ENCODE peak calls at places on chromosomes 2 and 18, in nine cellular contexts. G, B, A, J, T, D, K, Q and L are unnamed samples.

GRCh38 chr2:135159191-135159590 is 107.1 kb downstream of the RAB3GAP1 start:
- DNase-seq in K (no peak), A (no peak), Q (no peak), D (no peak), G (no peak), J (no peak), B (no peak), T (no peak), L (no peak)

GRCh38 chr2:20532634-20533437 is 86.0 kb downstream of the RHOB start:
- DNase-seq in D (peak; percentile 72), A (no peak), Q (peak; percentile 82), T (no peak), G (no peak), B (no peak), J (no peak), K (no peak), L (no peak)

GRCh38 chr2:86337235-86338099 is at the start of gene REEP1:
- DNase-seq in D (no peak), Q (no peak), G (peak; percentile 66), B (peak; percentile 48), J (no peak), A (no peak), T (no peak), K (no peak), L (no peak)

GRCh38 chr2:1803217-1804115 is 59.2 kb upstream of the PXDN start:
- DNase-seq in B (no peak), K (no peak), D (no peak), Q (peak; percentile 43), G (no peak), T (no peak), A (no peak), J (no peak), L (no peak)

GRCh38 chr2:70140978-70141753 is 49.7 kb downstream of the C2orf42 start:
- DNase-seq in J (peak; percentile 78), Q (peak; percentile 86), A (peak; percentile 71), T (peak; percentile 56), G (peak; percentile 78), K (peak; percentile 80), B (peak; percentile 50), D (peak; percentile 48), L (peak; percentile 84)

GRCh38 chr2:15624903-15625302 is 33.2 kb downstream of the DDX1 start:
- DNase-seq in T (no peak), G (no peak), D (no peak), Q (no peak), B (no peak), A (no peak), K (no peak), J (no peak), L (no peak)

GRCh38 chr18:49459404-49460171 is 857 bp downstream of the DYM start:
- DNase-seq in K (no peak), Q (no peak), G (no peak), A (no peak), B (no peak), T (no peak), J (no peak), D (no peak), L (no peak)

GRCh38 chr2:235724964-235725603 is 231.2 kb downstream of the AGAP1 start:
- DNase-seq in B (peak; percentile 78), D (no peak), J (no peak), A (peak; percentile 42), G (no peak), Q (peak; percentile 36), K (no peak), T (no peak), L (peak; percentile 79)

GRCh38 chr18:74549591-74550104 is 15.3 kb downstream of the CNDP1 start:
- DNase-seq in Q (no peak), D (no peak), J (no peak), G (peak; percentile 40), B (no peak), K (no peak), T (no peak), A (no peak), L (peak; percentile 1)

GRCh38 chr2:118246726-118247125 is 158.5 kb downstream of the INSIG2 start:
- DNase-seq in D (no peak), Q (no peak), T (no peak), A (no peak), K (no peak), G (no peak), B (peak; percentile 24), J (no peak), L (no peak)

GRCh38 chr2:71609958-71610357 is 156.6 kb downstream of the DYSF start:
- DNase-seq in A (no peak), Q (no peak), J (no peak), K (peak; percentile 2), B (no peak), G (no peak), T (no peak), D (no peak), L (no peak)

GRCh38 chr18:49569701-49570100 is 7.8 kb downstream of the LIPG start:
- DNase-seq in G (no peak), Q (no peak), B (no peak), A (no peak), T (no peak), J (no peak), D (no peak), K (no peak), L (no peak)

GRCh38 chr2:239594772-239595608 is 194.2 kb upstream of the HDAC4 start:
- DNase-seq in T (no peak), Q (peak; percentile 60), G (peak; percentile 51), D (no peak), B (no peak), A (no peak), J (no peak), K (peak; percentile 9), L (peak; percentile 69)

GRCh38 chr18:44682181-44682870 is 1.6 kb downstream of the SETBP1 start:
- DNase-seq in A (peak; percentile 62), D (no peak), J (no peak), Q (no peak), B (peak; percentile 40), K (peak; percentile 57), T (no peak), G (no peak), L (no peak)

GRCh38 chr18:13550446-13551304 is 175.7 kb downstream of the FAM210A start:
- DNase-seq in A (no peak), Q (no peak), D (no peak), B (no peak), G (no peak), J (no peak), K (no peak), T (no peak), L (peak; percentile 55)

DNA sequence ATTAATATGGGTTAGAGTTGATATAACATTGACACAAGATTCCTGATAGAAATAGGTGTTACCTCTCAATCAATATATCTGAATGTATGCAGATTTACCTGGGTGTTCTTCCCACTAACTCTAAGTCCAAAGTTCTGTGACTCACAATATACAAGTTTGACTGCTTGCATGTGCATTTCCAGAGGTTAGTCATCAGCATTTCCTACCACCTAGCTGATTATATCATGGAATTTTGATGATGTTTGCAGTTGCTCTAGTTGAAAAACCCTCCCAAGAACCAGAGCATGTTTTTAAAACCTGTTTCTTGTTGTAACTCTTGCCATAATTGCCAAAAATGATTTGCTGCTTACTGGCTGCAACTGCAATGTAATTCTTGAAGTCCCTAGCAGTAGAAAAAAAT is 15.0 kb upstream of the DSG1 start:
- DNase-seq in K (no peak), J (no peak), A (no peak), B (no peak), Q (no peak), D (peak; percentile 3), G (no peak), T (no peak), L (no peak)
- H3K4me3 ChIP-seq in K (no peak overlapping the region), J (no peak overlapping the region), A (no peak overlapping the region), B (no peak overlapping the region), Q (no peak overlapping the region), D (no peak overlapping the region), G (no peak overlapping the region), T (no peak overlapping the region), L (no peak overlapping the region)

GRCh38 chr18:50875966-50876536 is 2.9 kb upstream of the ME2 start:
- DNase-seq in D (no peak), G (no peak), A (peak; percentile 29), T (no peak), K (peak; percentile 47), Q (no peak), B (no peak), J (no peak), L (no peak)

GRCh38 chr18:50880108-50880465 is 1.2 kb downstream of the ME2 start:
- DNase-seq in Q (no peak), J (no peak), K (no peak), B (no peak), A (no peak), T (no peak), G (no peak), D (no peak), L (no peak)

GRCh38 chr18:50878345-50879301 is at the start of gene ME2:
- DNase-seq in D (peak; percentile 72), A (peak; percentile 95), J (peak; percentile 84), Q (peak; percentile 99), T (peak; percentile 54), G (peak; percentile 95), K (peak; percentile 94), B (peak; percentile 91), L (peak; percentile 94)

GRCh38 chr18:50879302-50880107 is 587 bp downstream of the ME2 start:
- DNase-seq in G (no peak), A (peak; percentile 41), D (peak; percentile 18), Q (no peak), T (no peak), K (peak; percentile 53), J (peak; percentile 38), B (no peak), L (no peak)

DNA sequence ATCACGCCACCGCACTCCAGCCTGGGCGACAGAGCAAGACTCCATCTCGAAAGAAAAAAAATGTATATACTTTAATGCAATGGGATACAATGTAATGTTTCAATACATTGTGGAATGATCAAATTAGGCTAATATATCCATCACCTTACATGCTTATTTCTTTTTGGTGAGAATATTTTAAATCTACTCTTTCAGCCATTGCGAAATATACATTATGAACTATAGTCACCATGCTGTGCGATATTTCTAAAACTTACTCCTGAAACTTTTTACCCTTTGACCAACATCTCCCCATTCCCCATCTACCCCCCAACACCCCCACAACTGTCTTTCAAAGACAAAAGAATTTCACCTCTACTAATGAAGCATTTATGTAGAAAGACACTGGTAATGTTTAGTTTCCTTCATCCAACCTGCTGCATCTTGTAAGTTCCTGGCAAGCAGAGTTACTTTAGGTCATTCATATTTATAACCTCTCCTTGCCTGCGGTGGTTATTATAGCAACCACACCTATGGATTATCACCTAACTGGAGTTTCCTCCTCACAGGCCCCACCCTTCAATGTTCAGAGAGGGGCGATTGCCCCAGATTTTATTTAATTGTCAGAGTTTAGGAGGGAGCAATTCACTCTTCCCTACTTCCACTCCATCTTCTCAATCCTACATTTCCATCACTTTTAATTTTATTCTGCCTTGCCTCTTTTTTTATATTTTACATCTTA is 1.2 kb upstream of the ME2 start:
- DNase-seq in G (no peak), T (no peak), Q (no peak), B (no peak), J (no peak), D (no peak), K (peak; percentile 56), A (peak; percentile 25), L (no peak)
- H3K27ac ChIP-seq in G (no peak overlapping the region), T (peak overlapping the region; percentile 95), Q (peak overlapping the region; percentile 100), B (peak overlapping the region; percentile 90), J (peak overlapping the region; percentile 89), D (no peak overlapping the region), K (peak overlapping the region; percentile 100), A (peak overlapping the region; percentile 98), L (no peak overlapping the region)

GRCh38 chr2:36318547-36318946 is 37.0 kb upstream of the CRIM1 start:
- DNase-seq in B (no peak), K (no peak), Q (no peak), D (peak; percentile 25), G (no peak), J (no peak), T (no peak), A (no peak), L (no peak)
- TF ChIP-seq CTCF in B (no peak), K (no peak), Q (no peak), D (peak; percentile 32), G (no peak), J (no peak), T (no peak), A (no peak), L (no peak)

GRCh38 chr2:128472789-128473174 is 154.1 kb upstream of the HS6ST1 start:
- DNase-seq in B (no peak), D (no peak), Q (no peak), K (no peak), G (no peak), A (no peak), T (no peak), J (no peak), L (no peak)
- H3K4me3 ChIP-seq in B (peak overlapping the region; percentile 39), D (no peak overlapping the region), Q (no peak overlapping the region), K (no peak overlapping the region), G (peak overlapping the region; percentile 29), A (peak overlapping the region; percentile 11), T (no peak overlapping the region), J (no peak overlapping the region), L (peak overlapping the region; percentile 66)